ENCODE peak calls at places on chromosome 1, in seven cellular contexts. E, X, M, K, G, W and N are unnamed samples.

GRCh38 chr1:174742805-174743653 is 256.7 kb upstream of the CACYBP start:
- DNase-seq in E (no peak), X (no peak), M (no peak), K (no peak), G (no peak), W (no peak), N (no peak)

GRCh38 chr1:43651188-43651587 is 1.2 kb downstream of the KDM4A start:
- DNase-seq in E (no peak), X (no peak), M (no peak), K (no peak), G (no peak), W (no peak), N (no peak)

GRCh38 chr1:1914842-1915692 is at the start of gene CALML6:
- DNase-seq in E (no peak), X (no peak), M (no peak), K (no peak), G (no peak), W (no peak), N (no peak)

GRCh38 chr1:44034976-44035716 is 3.9 kb upstream of the SLC6A9 start:
- DNase-seq in E (no peak), X (no peak), M (no peak), K (no peak), G (no peak), W (no peak), N (no peak)

GRCh38 chr1:89995595-89996397 is 886 bp downstream of the ZNF326 start:
- DNase-seq in E (no peak), X (no peak), M (no peak), K (no peak), G (no peak), W (no peak), N (no peak)

GRCh38 chr1:157105988-157106812 is 6.6 kb upstream of the ETV3L start:
- DNase-seq in E (no peak), X (no peak), M (peak; percentile 41), K (no peak), G (peak; percentile 20), W (peak; percentile 79), N (no peak)

GRCh38 chr1:7576946-7577657 is 194.0 kb upstream of the VAMP3 start:
- DNase-seq in E (no peak), X (peak; percentile 73), M (no peak), K (no peak), G (no peak), W (peak; percentile 35), N (no peak)

GRCh38 chr1:30085814-30086770 is 637.3 kb downstream of the MATN1 start:
- DNase-seq in E (peak; percentile 26), X (peak; percentile 91), M (peak; percentile 28), K (no peak), G (peak; percentile 69), W (peak; percentile 60), N (no peak)

GRCh38 chr1:36737767-36738166 is 255.1 kb upstream of the CSF3R start:
- DNase-seq in E (no peak), X (no peak), M (no peak), K (no peak), G (no peak), W (no peak), N (no peak)

GRCh38 chr1:245831518-245831917 is 675.6 kb downstream of the SMYD3 start:
- DNase-seq in E (no peak), X (no peak), M (no peak), K (no peak), G (no peak), W (no peak), N (no peak)

GRCh38 chr1:57204942-57205787 is 218.7 kb downstream of the DAB1 start:
- DNase-seq in E (no peak), X (peak; percentile 43), M (no peak), K (no peak), G (no peak), W (no peak), N (no peak)